ENCODE peak calls at places on chromosomes 5 and 9, in ten cellular contexts. One of them, this sample, is unnamed.

GRCh38 chr9:113560621-113560915 is 97.0 kb downstream of the RGS3 start:
- DNase-seq in T47D: no peak
- DNase-seq in EL: no peak
- DNase-seq in G401: no peak
- DNase-seq in retinal pigment epithelial cell: no peak
- DNase-seq in bronchial epithelial cell: no peak
- DNase-seq in progenitor cell of endocrine pancreas: no peak
- DNase-seq in iPS DF 6.9: no peak
- DNase-seq in natural killer cell: no peak
- DNase-seq in brain microvascular endothelial cell: no peak
- DNase-seq in this sample: no peak

GRCh38 chr5:374631-375335 is 53.3 kb downstream of the AHRR start:
- DNase-seq in retinal pigment epithelial cell: no peak
- DNase-seq in EL: no peak
- DNase-seq in progenitor cell of endocrine pancreas: peak
- DNase-seq in G401: no peak
- DNase-seq in T47D: no peak
- DNase-seq in natural killer cell: no peak
- DNase-seq in bronchial epithelial cell: no peak
- DNase-seq in iPS DF 6.9: no peak
- DNase-seq in brain microvascular endothelial cell: no peak
- DNase-seq in this sample: no peak

GRCh38 chr9:122374885-122375420 is 4.1 kb downstream of the PTGS1 start:
- DNase-seq in EL: peak
- DNase-seq in G401: no peak
- DNase-seq in bronchial epithelial cell: peak
- DNase-seq in T47D: peak
- DNase-seq in retinal pigment epithelial cell: no peak
- DNase-seq in progenitor cell of endocrine pancreas: no peak
- DNase-seq in iPS DF 6.9: no peak
- DNase-seq in brain microvascular endothelial cell: peak
- DNase-seq in natural killer cell: no peak
- DNase-seq in this sample: no peak

GRCh38 chr9:106025449-106025848 is 331.1 kb downstream of the TMEM38B start:
- DNase-seq in progenitor cell of endocrine pancreas: no peak
- DNase-seq in brain microvascular endothelial cell: no peak
- DNase-seq in retinal pigment epithelial cell: no peak
- DNase-seq in bronchial epithelial cell: peak
- DNase-seq in EL: no peak
- DNase-seq in G401: no peak
- DNase-seq in T47D: no peak
- DNase-seq in natural killer cell: no peak
- DNase-seq in iPS DF 6.9: no peak
- DNase-seq in this sample: no peak

GRCh38 chr9:88732128-88732527 is 197.2 kb downstream of the NXNL2 start:
- DNase-seq in progenitor cell of endocrine pancreas: no peak
- DNase-seq in natural killer cell: no peak
- DNase-seq in iPS DF 6.9: no peak
- DNase-seq in T47D: no peak
- DNase-seq in G401: no peak
- DNase-seq in EL: peak
- DNase-seq in bronchial epithelial cell: no peak
- DNase-seq in retinal pigment epithelial cell: no peak
- DNase-seq in brain microvascular endothelial cell: peak
- DNase-seq in this sample: no peak

GRCh38 chr9:117704024-117704575 is at the start of gene TLR4:
- DNase-seq in retinal pigment epithelial cell: peak
- DNase-seq in progenitor cell of endocrine pancreas: no peak
- DNase-seq in bronchial epithelial cell: peak
- DNase-seq in T47D: no peak
- DNase-seq in G401: peak
- DNase-seq in EL: peak
- DNase-seq in brain microvascular endothelial cell: peak
- DNase-seq in iPS DF 6.9: no peak
- DNase-seq in natural killer cell: no peak
- DNase-seq in this sample: peak

GRCh38 chr5:50553560-50553984 is 112.5 kb upstream of the EMB start:
- DNase-seq in retinal pigment epithelial cell: no peak
- DNase-seq in EL: peak
- DNase-seq in natural killer cell: no peak
- DNase-seq in progenitor cell of endocrine pancreas: no peak
- DNase-seq in bronchial epithelial cell: peak
- DNase-seq in G401: no peak
- DNase-seq in iPS DF 6.9: no peak
- DNase-seq in brain microvascular endothelial cell: no peak
- DNase-seq in T47D: peak
- DNase-seq in this sample: peak

GRCh38 chr5:104084896-104085295 is 522.3 kb upstream of the NUDT12 start:
- DNase-seq in progenitor cell of endocrine pancreas: no peak
- DNase-seq in retinal pigment epithelial cell: no peak
- DNase-seq in brain microvascular endothelial cell: no peak
- DNase-seq in bronchial epithelial cell: no peak
- DNase-seq in T47D: no peak
- DNase-seq in G401: no peak
- DNase-seq in EL: no peak
- DNase-seq in natural killer cell: no peak
- DNase-seq in iPS DF 6.9: no peak
- DNase-seq in this sample: no peak

GRCh38 chr9:91048739-91049138 is 247.1 kb downstream of the SYK start:
- DNase-seq in progenitor cell of endocrine pancreas: no peak
- DNase-seq in G401: no peak
- DNase-seq in bronchial epithelial cell: no peak
- DNase-seq in iPS DF 6.9: no peak
- DNase-seq in brain microvascular endothelial cell: no peak
- DNase-seq in retinal pigment epithelial cell: no peak
- DNase-seq in natural killer cell: no peak
- DNase-seq in EL: no peak
- DNase-seq in T47D: no peak
- DNase-seq in this sample: no peak

GRCh38 chr9:31290731-31291130 is 1093.7 kb upstream of the ACO1 start:
- DNase-seq in brain microvascular endothelial cell: no peak
- DNase-seq in retinal pigment epithelial cell: no peak
- DNase-seq in progenitor cell of endocrine pancreas: no peak
- DNase-seq in G401: no peak
- DNase-seq in natural killer cell: no peak
- DNase-seq in EL: no peak
- DNase-seq in bronchial epithelial cell: no peak
- DNase-seq in T47D: no peak
- DNase-seq in iPS DF 6.9: no peak
- DNase-seq in this sample: no peak